ENCODE peak calls at places on chromosomes 11 and 22, in nine cellular contexts. One of them, this sample, is unnamed.

GRCh38 chr11:126655807-126656128 is 300.3 kb downstream of the ST3GAL4 start:
- DNase-seq in CD8-positive, alpha-beta memory T cell: no peak
- DNase-seq in prostate gland: peak
- DNase-seq in T-helper 9 cell: no peak
- DNase-seq in RWPE1: peak
- DNase-seq in AG10803: no peak
- DNase-seq in endothelial cell: no peak
- DNase-seq in NCI-H774: no peak
- DNase-seq in GM13976: no peak
- DNase-seq in this sample: no peak

GRCh38 chr11:108887436-108888238 is 222.8 kb downstream of the DDX10 start:
- DNase-seq in CD8-positive, alpha-beta memory T cell: peak
- DNase-seq in prostate gland: no peak
- DNase-seq in T-helper 9 cell: no peak
- DNase-seq in RWPE1: no peak
- DNase-seq in AG10803: peak
- DNase-seq in endothelial cell: no peak
- DNase-seq in NCI-H774: no peak
- DNase-seq in GM13976: no peak
- DNase-seq in this sample: no peak

GRCh38 chr11:119389611-119390254 is 8.2 kb upstream of the USP2 start:
- DNase-seq in CD8-positive, alpha-beta memory T cell: no peak
- DNase-seq in prostate gland: no peak
- DNase-seq in T-helper 9 cell: no peak
- DNase-seq in RWPE1: no peak
- DNase-seq in AG10803: no peak
- DNase-seq in endothelial cell: peak
- DNase-seq in NCI-H774: peak
- DNase-seq in GM13976: peak
- DNase-seq in this sample: no peak

GRCh38 chr22:44616882-44617655 is 84.9 kb upstream of the PRR5 start:
- DNase-seq in CD8-positive, alpha-beta memory T cell: no peak
- DNase-seq in prostate gland: no peak
- DNase-seq in T-helper 9 cell: no peak
- DNase-seq in RWPE1: no peak
- DNase-seq in AG10803: no peak
- DNase-seq in endothelial cell: no peak
- DNase-seq in NCI-H774: no peak
- DNase-seq in GM13976: no peak
- DNase-seq in this sample: no peak

GRCh38 chr22:37258005-37258790 is 14.1 kb upstream of the RAC2 start:
- DNase-seq in CD8-positive, alpha-beta memory T cell: no peak
- DNase-seq in prostate gland: no peak
- DNase-seq in T-helper 9 cell: no peak
- DNase-seq in RWPE1: no peak
- DNase-seq in AG10803: no peak
- DNase-seq in endothelial cell: no peak
- DNase-seq in NCI-H774: no peak
- DNase-seq in GM13976: no peak
- DNase-seq in this sample: no peak

GRCh38 chr22:38289583-38290082 is 16.8 kb upstream of the TMEM184B start:
- DNase-seq in CD8-positive, alpha-beta memory T cell: no peak
- DNase-seq in prostate gland: no peak
- DNase-seq in T-helper 9 cell: no peak
- DNase-seq in RWPE1: no peak
- DNase-seq in AG10803: no peak
- DNase-seq in endothelial cell: no peak
- DNase-seq in NCI-H774: no peak
- DNase-seq in GM13976: no peak
- DNase-seq in this sample: no peak

GRCh38 chr11:35563413-35564245 is 38.2 kb upstream of the PAMR1 start:
- DNase-seq in CD8-positive, alpha-beta memory T cell: no peak
- DNase-seq in prostate gland: no peak
- DNase-seq in T-helper 9 cell: no peak
- DNase-seq in RWPE1: no peak
- DNase-seq in AG10803: peak
- DNase-seq in endothelial cell: no peak
- DNase-seq in NCI-H774: no peak
- DNase-seq in GM13976: no peak
- DNase-seq in this sample: no peak

GRCh38 chr11:109783842-109784241 is 309.4 kb upstream of the ZC3H12C start:
- DNase-seq in CD8-positive, alpha-beta memory T cell: no peak
- DNase-seq in prostate gland: no peak
- DNase-seq in T-helper 9 cell: no peak
- DNase-seq in RWPE1: no peak
- DNase-seq in AG10803: no peak
- DNase-seq in endothelial cell: no peak
- DNase-seq in NCI-H774: peak
- DNase-seq in GM13976: no peak
- DNase-seq in this sample: no peak

GRCh38 chr11:1368966-1369365 is 20.8 kb upstream of the BRSK2 start:
- DNase-seq in CD8-positive, alpha-beta memory T cell: no peak
- DNase-seq in prostate gland: no peak
- DNase-seq in T-helper 9 cell: no peak
- DNase-seq in RWPE1: no peak
- DNase-seq in AG10803: no peak
- DNase-seq in endothelial cell: no peak
- DNase-seq in NCI-H774: no peak
- DNase-seq in GM13976: no peak
- DNase-seq in this sample: no peak

GRCh38 chr11:76339217-76339616 is 41.7 kb downstream of the THAP12 start:
- DNase-seq in CD8-positive, alpha-beta memory T cell: no peak
- DNase-seq in prostate gland: no peak
- DNase-seq in T-helper 9 cell: no peak
- DNase-seq in RWPE1: no peak
- DNase-seq in AG10803: peak
- DNase-seq in endothelial cell: no peak
- DNase-seq in NCI-H774: no peak
- DNase-seq in GM13976: no peak
- DNase-seq in this sample: peak

GRCh38 chr11:132718711-132719641 is 813.3 kb downstream of the OPCML start:
- DNase-seq in CD8-positive, alpha-beta memory T cell: peak
- DNase-seq in prostate gland: no peak
- DNase-seq in T-helper 9 cell: peak
- DNase-seq in RWPE1: no peak
- DNase-seq in AG10803: peak
- DNase-seq in endothelial cell: no peak
- DNase-seq in NCI-H774: no peak
- DNase-seq in GM13976: no peak
- DNase-seq in this sample: no peak

GRCh38 chr22:44995715-44996114 is 14.1 kb downstream of the PHF21B start:
- DNase-seq in CD8-positive, alpha-beta memory T cell: no peak
- DNase-seq in prostate gland: no peak
- DNase-seq in T-helper 9 cell: no peak
- DNase-seq in RWPE1: no peak
- DNase-seq in AG10803: no peak
- DNase-seq in endothelial cell: no peak
- DNase-seq in NCI-H774: no peak
- DNase-seq in GM13976: no peak
- DNase-seq in this sample: no peak

GRCh38 chr11:2268911-2269600 is 1.3 kb downstream of the ASCL2 start:
- DNase-seq in CD8-positive, alpha-beta memory T cell: peak
- DNase-seq in prostate gland: peak
- DNase-seq in T-helper 9 cell: peak
- DNase-seq in RWPE1: peak
- DNase-seq in AG10803: no peak
- DNase-seq in endothelial cell: no peak
- DNase-seq in NCI-H774: peak
- DNase-seq in GM13976: peak
- DNase-seq in this sample: peak

GRCh38 chr11:11992813-11993212 is 15.6 kb downstream of the DKK3 start:
- DNase-seq in CD8-positive, alpha-beta memory T cell: no peak
- DNase-seq in prostate gland: no peak
- DNase-seq in T-helper 9 cell: no peak
- DNase-seq in RWPE1: no peak
- DNase-seq in AG10803: no peak
- DNase-seq in endothelial cell: no peak
- DNase-seq in NCI-H774: no peak
- DNase-seq in GM13976: no peak
- DNase-seq in this sample: no peak

GRCh38 chr11:61581931-61582330 is 1.1 kb upstream of the SYT7 start:
- DNase-seq in CD8-positive, alpha-beta memory T cell: no peak
- DNase-seq in prostate gland: no peak
- DNase-seq in T-helper 9 cell: no peak
- DNase-seq in RWPE1: no peak
- DNase-seq in AG10803: no peak
- DNase-seq in endothelial cell: no peak
- DNase-seq in NCI-H774: no peak
- DNase-seq in GM13976: no peak
- DNase-seq in this sample: no peak

GRCh38 chr11:113859665-113860064 is 15.7 kb downstream of the USP28 start:
- DNase-seq in CD8-positive, alpha-beta memory T cell: peak
- DNase-seq in prostate gland: peak
- DNase-seq in T-helper 9 cell: no peak
- DNase-seq in RWPE1: peak
- DNase-seq in AG10803: no peak
- DNase-seq in endothelial cell: no peak
- DNase-seq in NCI-H774: no peak
- DNase-seq in GM13976: peak
- DNase-seq in this sample: no peak

GRCh38 chr11:44136176-44136945 is 40.9 kb downstream of the EXT2 start:
- DNase-seq in CD8-positive, alpha-beta memory T cell: no peak
- DNase-seq in prostate gland: no peak
- DNase-seq in T-helper 9 cell: no peak
- DNase-seq in RWPE1: no peak
- DNase-seq in AG10803: peak
- DNase-seq in endothelial cell: no peak
- DNase-seq in NCI-H774: no peak
- DNase-seq in GM13976: no peak
- DNase-seq in this sample: no peak

GRCh38 chr11:720642-721346 is 14.8 kb downstream of the EPS8L2 start:
- DNase-seq in CD8-positive, alpha-beta memory T cell: peak
- DNase-seq in prostate gland: no peak
- DNase-seq in T-helper 9 cell: peak
- DNase-seq in RWPE1: no peak
- DNase-seq in AG10803: no peak
- DNase-seq in endothelial cell: no peak
- DNase-seq in NCI-H774: no peak
- DNase-seq in GM13976: peak
- DNase-seq in this sample: no peak

GRCh38 chr11:68312117-68312779 is at the start of gene LRP5:
- DNase-seq in CD8-positive, alpha-beta memory T cell: no peak
- DNase-seq in prostate gland: no peak
- DNase-seq in T-helper 9 cell: no peak
- DNase-seq in RWPE1: peak
- DNase-seq in AG10803: no peak
- DNase-seq in endothelial cell: peak
- DNase-seq in NCI-H774: peak
- DNase-seq in GM13976: peak
- DNase-seq in this sample: no peak

GRCh38 chr11:122242731-122243130 is 126.7 kb upstream of the BLID start:
- DNase-seq in CD8-positive, alpha-beta memory T cell: no peak
- DNase-seq in prostate gland: no peak
- DNase-seq in T-helper 9 cell: no peak
- DNase-seq in RWPE1: no peak
- DNase-seq in AG10803: no peak
- DNase-seq in endothelial cell: no peak
- DNase-seq in NCI-H774: no peak
- DNase-seq in GM13976: no peak
- DNase-seq in this sample: no peak

GRCh38 chr11:103959279-103959930 is 77.0 kb upstream of the DDI1 start:
- DNase-seq in CD8-positive, alpha-beta memory T cell: no peak
- DNase-seq in prostate gland: no peak
- DNase-seq in T-helper 9 cell: no peak
- DNase-seq in RWPE1: no peak
- DNase-seq in AG10803: peak
- DNase-seq in endothelial cell: no peak
- DNase-seq in NCI-H774: no peak
- DNase-seq in GM13976: peak
- DNase-seq in this sample: no peak

GRCh38 chr11:123122341-123122740 is 60.4 kb upstream of the HSPA8 start:
- DNase-seq in CD8-positive, alpha-beta memory T cell: no peak
- DNase-seq in prostate gland: no peak
- DNase-seq in T-helper 9 cell: no peak
- DNase-seq in RWPE1: no peak
- DNase-seq in AG10803: peak
- DNase-seq in endothelial cell: no peak
- DNase-seq in NCI-H774: no peak
- DNase-seq in GM13976: no peak
- DNase-seq in this sample: peak

GRCh38 chr22:42268852-42269406 is 1.5 kb downstream of the TCF20 start:
- DNase-seq in CD8-positive, alpha-beta memory T cell: no peak
- DNase-seq in prostate gland: no peak
- DNase-seq in T-helper 9 cell: no peak
- DNase-seq in RWPE1: peak
- DNase-seq in AG10803: no peak
- DNase-seq in endothelial cell: no peak
- DNase-seq in NCI-H774: no peak
- DNase-seq in GM13976: no peak
- DNase-seq in this sample: no peak

GRCh38 chr11:83061883-83062282 is 9.8 kb downstream of the RAB30 start:
- DNase-seq in CD8-positive, alpha-beta memory T cell: no peak
- DNase-seq in prostate gland: no peak
- DNase-seq in T-helper 9 cell: no peak
- DNase-seq in RWPE1: no peak
- DNase-seq in AG10803: no peak
- DNase-seq in endothelial cell: no peak
- DNase-seq in NCI-H774: no peak
- DNase-seq in GM13976: peak
- DNase-seq in this sample: no peak

GRCh38 chr11:1443737-1444136 is 42.8 kb downstream of the MOB2 start:
- DNase-seq in CD8-positive, alpha-beta memory T cell: no peak
- DNase-seq in prostate gland: no peak
- DNase-seq in T-helper 9 cell: no peak
- DNase-seq in RWPE1: no peak
- DNase-seq in AG10803: no peak
- DNase-seq in endothelial cell: no peak
- DNase-seq in NCI-H774: no peak
- DNase-seq in GM13976: no peak
- DNase-seq in this sample: no peak

GRCh38 chr22:24833881-24834495 is 28.0 kb downstream of the SGSM1 start:
- DNase-seq in CD8-positive, alpha-beta memory T cell: no peak
- DNase-seq in prostate gland: no peak
- DNase-seq in T-helper 9 cell: no peak
- DNase-seq in RWPE1: no peak
- DNase-seq in AG10803: no peak
- DNase-seq in endothelial cell: no peak
- DNase-seq in NCI-H774: no peak
- DNase-seq in GM13976: no peak
- DNase-seq in this sample: no peak

GRCh38 chr11:112886707-112887370 is 74.4 kb upstream of the NCAM1 start:
- DNase-seq in CD8-positive, alpha-beta memory T cell: no peak
- DNase-seq in prostate gland: no peak
- DNase-seq in T-helper 9 cell: no peak
- DNase-seq in RWPE1: no peak
- DNase-seq in AG10803: no peak
- DNase-seq in endothelial cell: no peak
- DNase-seq in NCI-H774: no peak
- DNase-seq in GM13976: no peak
- DNase-seq in this sample: no peak

GRCh38 chr22:26561756-26562417 is 28.0 kb downstream of the TPST2 start:
- DNase-seq in CD8-positive, alpha-beta memory T cell: no peak
- DNase-seq in prostate gland: peak
- DNase-seq in T-helper 9 cell: no peak
- DNase-seq in RWPE1: no peak
- DNase-seq in AG10803: no peak
- DNase-seq in endothelial cell: no peak
- DNase-seq in NCI-H774: no peak
- DNase-seq in GM13976: no peak
- DNase-seq in this sample: no peak

GRCh38 chr11:57746920-57747319 is 4.7 kb downstream of the BTBD18 start:
- DNase-seq in CD8-positive, alpha-beta memory T cell: no peak
- DNase-seq in prostate gland: no peak
- DNase-seq in T-helper 9 cell: no peak
- DNase-seq in RWPE1: no peak
- DNase-seq in AG10803: no peak
- DNase-seq in endothelial cell: no peak
- DNase-seq in NCI-H774: no peak
- DNase-seq in GM13976: no peak
- DNase-seq in this sample: no peak

GRCh38 chr22:50485221-50486131 is 1.2 kb upstream of the MIOX start:
- DNase-seq in CD8-positive, alpha-beta memory T cell: no peak
- DNase-seq in prostate gland: no peak
- DNase-seq in T-helper 9 cell: no peak
- DNase-seq in RWPE1: no peak
- DNase-seq in AG10803: peak
- DNase-seq in endothelial cell: no peak
- DNase-seq in NCI-H774: no peak
- DNase-seq in GM13976: no peak
- DNase-seq in this sample: no peak

This sample was measured in right atrium auricular region.